ENCODE peak calls at places on chromosomes 3 and 15, in six cellular contexts. C is suprapubic skin, D is A549, B is cardiac muscle cell, L is breast epithelium, Z is GM23248. H is an unnamed sample. For H3K4me1, the result is how much of the 10 kb centered on the place peaks cover.

GRCh38 chr3:133930341-133930933 is 34.8 kb upstream of the RAB6B start:
- DNase-seq in C (no peak), D (peak), B (peak), L (no peak), Z (peak), H (no peak)

GRCh38 chr15:98746756-98747155 is 98.4 kb downstream of the IGF1R start:
- DNase-seq in C (no peak), D (no peak), B (no peak), L (no peak), Z (no peak), H (no peak)

GRCh38 chr15:48298914-48299313 is 32.3 kb upstream of the DUT start:
- DNase-seq in C (no peak), D (no peak), B (no peak), L (no peak), Z (no peak), H (no peak)

GRCh38 chr3:182895513-182896112 is 84.7 kb downstream of the DCUN1D1 start:
- DNase-seq in C (no peak), D (no peak), B (no peak), L (no peak), Z (no peak), H (no peak)

GRCh38 chr3:133457465-133458067 is 57.7 kb downstream of the BFSP2 start:
- DNase-seq in C (no peak), D (no peak), B (no peak), L (no peak), Z (no peak), H (no peak)

GRCh38 chr3:122940628-122941086 is 86.9 kb downstream of the SEMA5B start:
- DNase-seq in C (no peak), D (no peak), B (no peak), L (no peak), Z (peak), H (no peak)

GRCh38 chr15:55255714-55256113 is 33.9 kb downstream of the RAB27A start:
- DNase-seq in C (no peak), D (no peak), B (no peak), L (no peak), Z (no peak), H (no peak)

GRCh38 chr15:39426552-39427532 is 154.0 kb upstream of the THBS1 start:
- DNase-seq in C (peak), D (no peak), B (no peak), L (no peak), Z (peak), H (peak)

GRCh38 chr15:73333001-73333400 is 35.8 kb downstream of the HCN4 start:
- DNase-seq in C (no peak), D (no peak), B (no peak), L (no peak), Z (no peak), H (no peak)

GRCh38 chr3:196971094-196971698 is 2.6 kb upstream of the PIGZ start:
- DNase-seq in C (peak), D (no peak), B (no peak), L (no peak), Z (no peak), H (no peak)

GRCh38 chr3:128273841-128274573 is 120.7 kb downstream of the EEFSEC start:
- DNase-seq in C (no peak), D (no peak), B (no peak), L (no peak), Z (no peak), H (peak)

GRCh38 chr3:125141596-125142417 is 70.7 kb downstream of the SLC12A8 start:
- DNase-seq in C (no peak), D (no peak), B (peak), L (no peak), Z (peak), H (peak)

GRCh38 chr15:68353418-68354145 is 76.0 kb downstream of the FEM1B start:
- DNase-seq in C (no peak), D (no peak), B (no peak), L (no peak), Z (peak), H (no peak)

GRCh38 chr3:144287001-144287400 is 315.4 kb downstream of the DIPK2A start:
- DNase-seq in C (no peak), D (no peak), B (peak), L (no peak), Z (no peak), H (no peak)

GRCh38 chr3:127728417-127728816 is 55.7 kb downstream of the ABTB1 start:
- DNase-seq in C (peak), D (no peak), B (no peak), L (no peak), Z (no peak), H (no peak)

GRCh38 chr3:47413751-47414150 is 32.9 kb downstream of the PTPN23 start:
- DNase-seq in C (no peak), D (no peak), B (no peak), L (peak), Z (no peak), H (no peak)

GRCh38 chr3:131283862-131284261 is 97.7 kb upstream of the NUDT16 start:
- DNase-seq in C (no peak), D (no peak), B (peak), L (no peak), Z (no peak), H (no peak)

GRCh38 chr3:46372492-46373359 is 2.0 kb downstream of the CCR5 start:
- DNase-seq in C (no peak), D (no peak), B (peak), L (no peak), Z (peak), H (no peak)

GRCh38 chr15:80596521-80596976 is 98.6 kb upstream of the ABHD17C start:
- DNase-seq in C (no peak), D (peak), B (no peak), L (no peak), Z (no peak), H (no peak)

GRCh38 chr3:113626513-113627371 is 69.7 kb downstream of the USF3 start:
- DNase-seq in C (no peak), D (peak), B (peak), L (no peak), Z (peak), H (peak)

GRCh38 chr3:197997936-197998335 is 37.9 kb downstream of the LMLN start:
- DNase-seq in C (no peak), D (no peak), B (no peak), L (no peak), Z (no peak), H (no peak)

GRCh38 chr3:36648241-36649034 is 115.9 kb downstream of the DCLK3 start:
- DNase-seq in C (no peak), D (peak), B (no peak), L (no peak), Z (peak), H (no peak)

GRCh38 chr15:26260517-26261133 is 397.5 kb upstream of the ATP10A start:
- DNase-seq in C (no peak), D (peak), B (peak), L (no peak), Z (peak), H (peak)

GRCh38 chr3:134445631-134446030 is 40.2 kb downstream of the ANAPC13 start:
- DNase-seq in C (peak), D (no peak), B (no peak), L (no peak), Z (peak), H (no peak)

GRCh38 chr3:66220066-66220465 is 735 bp upstream of the SLC25A26 start:
- DNase-seq in C (no peak), D (no peak), B (no peak), L (no peak), Z (peak), H (no peak)

GRCh38 chr15:92011611-92012367 is 158.3 kb downstream of the SLCO3A1 start:
- DNase-seq in C (no peak), D (no peak), B (no peak), L (no peak), Z (peak), H (peak)

GRCh38 chr3:187130346-187131066 is 8.8 kb downstream of the RPL39L start:
- DNase-seq in C (no peak), D (no peak), B (no peak), L (no peak), Z (peak), H (no peak)

GRCh38 chr3:155727836-155728235 is 17.0 kb downstream of the PLCH1 start:
- DNase-seq in C (no peak), D (no peak), B (no peak), L (no peak), Z (no peak), H (no peak)

GRCh38 chr15:51735211-51735610 is 2.2 kb downstream of the LYSMD2 start:
- DNase-seq in C (no peak), D (no peak), B (no peak), L (no peak), Z (peak), H (no peak)

GRCh38 chr15:27865323-27865922 is 233.7 kb downstream of the OCA2 start:
- DNase-seq in C (no peak), D (no peak), B (no peak), L (no peak), Z (no peak), H (no peak)

GRCh38 chr3:35426581-35426980 is 212.7 kb upstream of the ARPP21 start:
- DNase-seq in C (no peak), D (no peak), B (no peak), L (no peak), Z (no peak), H (no peak)

GRCh38 chr3:61730058-61730457 is 168.7 kb downstream of the PTPRG start:
- DNase-seq in C (no peak), D (no peak), B (no peak), L (no peak), Z (no peak), H (peak)

GRCh38 chr3:13716540-13717221 is 163.2 kb downstream of the WNT7A start:
- DNase-seq in C (no peak), D (no peak), B (no peak), L (no peak), Z (no peak), H (no peak)

GRCh38 chr3:38458796-38459498 is 5.3 kb downstream of the ACVR2B start:
- DNase-seq in C (no peak), D (no peak), B (no peak), L (peak), Z (no peak), H (peak)

DNA sequence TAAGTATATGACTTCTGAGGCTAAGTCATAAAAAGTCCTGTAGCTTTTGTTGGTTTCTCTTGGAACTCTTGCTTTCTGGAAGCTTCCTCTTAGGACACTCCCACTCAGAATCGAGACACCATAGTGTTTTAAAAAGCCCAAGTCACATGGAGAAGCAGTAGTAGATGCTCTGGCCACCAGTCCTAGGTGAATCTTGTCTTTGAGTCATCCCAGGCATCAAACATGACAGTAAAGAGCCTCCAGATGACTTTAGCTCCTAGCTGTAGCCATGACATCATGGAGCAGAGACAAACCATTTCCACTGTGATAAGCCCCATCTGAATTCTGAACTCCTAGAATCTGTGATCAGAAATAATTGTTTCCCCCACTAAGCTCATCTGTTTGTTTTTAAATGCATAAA is 42.1 kb downstream of the ISL2 start:
- DNase-seq in C (no peak), D (no peak), B (no peak), L (no peak), Z (no peak), H (no peak)
- H3K4me1 ChIP-seq in C (under half), D (under half), B (under half), L (under half), Z (under half), H (under half)

GRCh38 chr3:194375473-194375872 is 5.9 kb upstream of the LRRC15 start:
- DNase-seq in C (no peak), D (no peak), B (no peak), L (no peak), Z (no peak), H (no peak)
- H3K27ac ChIP-seq in C (no peak), D (no peak), B (no peak), L (no peak), Z (no peak), H (no peak)

DNA sequence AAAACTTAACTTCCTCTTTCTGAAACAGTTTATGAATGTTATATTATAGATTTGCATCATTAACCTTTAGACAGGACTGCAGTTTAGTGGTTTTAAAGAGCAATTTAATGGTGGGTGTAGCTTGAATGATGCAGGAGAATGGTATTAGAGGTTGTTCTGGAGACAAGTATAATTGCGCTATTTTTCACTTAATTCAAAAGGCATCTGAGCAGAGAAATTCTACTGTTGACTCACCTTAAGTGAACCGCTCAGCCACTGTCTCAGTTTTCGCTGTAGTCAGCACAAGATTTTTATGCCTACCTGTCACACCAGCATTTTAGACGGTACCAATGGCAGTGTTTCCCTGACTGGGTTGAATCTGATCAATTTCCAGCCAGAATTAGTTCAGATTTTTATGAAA is 348.8 kb upstream of the DCBLD2 start:
- DNase-seq in C (no peak), D (no peak), B (no peak), L (no peak), Z (peak), H (no peak)
- H3K4me1 ChIP-seq in C (under half), D (under half), B (under half), L (under half), Z (half or more), H (under half)

GRCh38 chr15:63347074-63347859 is 34.4 kb downstream of the CA12 start:
- DNase-seq in C (no peak), D (no peak), B (no peak), L (no peak), Z (no peak), H (no peak)

GRCh38 chr15:63348392-63348791 is 33.3 kb downstream of the CA12 start:
- DNase-seq in C (peak), D (no peak), B (no peak), L (peak), Z (peak), H (peak)

GRCh38 chr15:63345391-63345752 is 36.3 kb downstream of the CA12 start:
- DNase-seq in C (no peak), D (no peak), B (no peak), L (no peak), Z (no peak), H (no peak)

GRCh38 chr15:63341898-63342297 is 39.7 kb downstream of the CA12 start:
- DNase-seq in C (no peak), D (no peak), B (no peak), L (no peak), Z (no peak), H (no peak)

DNA sequence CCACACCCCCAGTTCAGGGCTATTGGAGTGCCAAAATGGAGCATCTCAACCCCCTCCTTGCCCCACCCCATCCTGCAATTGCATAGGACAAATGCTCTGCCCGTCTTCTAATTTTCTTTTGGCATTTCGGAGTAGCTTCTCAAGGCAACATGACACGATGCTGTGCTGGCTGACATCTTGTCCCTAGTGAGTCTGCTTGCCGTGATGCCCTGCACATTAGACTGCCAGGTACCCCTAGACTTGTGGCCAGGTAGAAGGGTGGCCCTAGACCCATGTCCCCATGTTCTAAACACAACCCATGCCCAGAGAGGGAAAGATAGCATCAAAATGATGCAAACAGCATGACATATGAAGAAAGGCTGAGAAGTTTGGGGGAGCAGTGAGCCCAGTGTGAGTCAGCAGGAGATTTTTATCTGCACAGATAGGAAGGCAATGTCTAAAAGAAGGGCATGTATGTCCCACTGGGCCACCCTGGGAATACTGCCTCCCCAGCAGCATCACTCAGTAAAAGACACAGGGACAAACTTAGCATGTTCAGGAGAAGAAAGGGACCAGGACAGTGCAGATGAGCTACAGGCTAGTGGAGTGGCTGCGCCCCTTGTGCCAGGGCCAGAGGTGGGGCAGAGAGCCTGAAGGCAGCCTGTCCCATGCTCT is 36.8 kb downstream of the CA12 start:
- DNase-seq in C (no peak), D (no peak), B (no peak), L (no peak), Z (peak), H (no peak)
- H3K27ac ChIP-seq in C (peak), D (peak), B (no peak), L (no peak), Z (no peak), H (no peak)

H was measured in right cardiac atrium.